ENCODE peak calls at places on chromosomes 16 and 17, in four cellular contexts. S is heart right ventricle, C is testis, Q is keratinocyte. A is an unnamed sample. For H3K9me3 and H3K4me1, the result is how much of the 10 kb centered on the place peaks cover.

GRCh38 chr16:30114411-30114810 is 1.1 kb upstream of the GDPD3 start:
- DNase-seq in C (no peak), S (no peak), Q (no peak), A (no peak)

GRCh38 chr17:10651927-10652326 is 5.2 kb downstream of the MYH3 start:
- DNase-seq in S (no peak), Q (no peak), C (no peak), A (no peak)

GRCh38 chr17:48161127-48161905 is 53.8 kb downstream of the SNX11 start:
- DNase-seq in S (no peak), Q (no peak), C (no peak), A (no peak)

GRCh38 chr17:76008630-76009425 is 8.2 kb downstream of the CDK3 start:
- DNase-seq in C (no peak), Q (no peak), S (no peak), A (no peak)

GRCh38 chr17:79728169-79728907 is 2.4 kb upstream of the ENPP7 start:
- DNase-seq in C (peak), S (peak), Q (peak), A (peak)

GRCh38 chr17:14205992-14206461 is 30.6 kb downstream of the CDRT15 start:
- DNase-seq in C (no peak), Q (peak), S (peak), A (peak)

GRCh38 chr16:8788578-8789172 is 8.8 kb downstream of the TMEM186 start:
- DNase-seq in S (no peak), Q (no peak), C (no peak), A (no peak)

GRCh38 chr17:68184816-68185436 is 62.9 kb upstream of the AMZ2 start:
- DNase-seq in S (no peak), Q (no peak), C (no peak), A (no peak)

GRCh38 chr16:30369938-30370443 is 303 bp downstream of the TBC1D10B start:
- DNase-seq in S (no peak), Q (no peak), C (no peak), A (no peak)

GRCh38 chr17:50501054-50501453 is 7.2 kb upstream of the MYCBPAP start:
- DNase-seq in Q (no peak), C (no peak), S (no peak), A (no peak)

GRCh38 chr17:56489980-56490379 is 103.5 kb upstream of the NOG start:
- DNase-seq in Q (no peak), C (no peak), S (no peak), A (no peak)

GRCh38 chr17:29980261-29980660 is 38.8 kb downstream of the EFCAB5 start:
- DNase-seq in Q (no peak), S (no peak), C (no peak), A (no peak)

GRCh38 chr17:66467766-66468165 is 165.4 kb downstream of the PRKCA start:
- DNase-seq in S (no peak), C (no peak), Q (no peak), A (no peak)

GRCh38 chr17:33493566-33493965 is 200.5 kb upstream of the ASIC2 start:
- DNase-seq in Q (no peak), S (no peak), C (peak), A (no peak)

GRCh38 chr16:87945351-87946042 is 5.7 kb upstream of the BANP start:
- DNase-seq in S (peak), Q (peak), C (peak), A (peak)

GRCh38 chr17:80071116-80071980 is 30.0 kb upstream of the GAA start:
- DNase-seq in S (peak), Q (no peak), C (peak), A (peak)

GRCh38 chr16:82957212-82957611 is 330.4 kb downstream of the CDH13 start:
- DNase-seq in Q (no peak), C (no peak), S (no peak), A (no peak)

GRCh38 chr17:5264930-5265329 is 17.2 kb upstream of the RABEP1 start:
- DNase-seq in S (no peak), Q (no peak), C (no peak), A (no peak)

GRCh38 chr16:89210904-89211515 is 6.5 kb upstream of the ZNF778 start:
- DNase-seq in C (no peak), S (no peak), Q (no peak), A (no peak)

GRCh38 chr17:73644145-73645049 is at the start of gene SDK2:
- DNase-seq in C (peak), S (no peak), Q (no peak), A (no peak)

GRCh38 chr17:64343833-64344637 is 46.6 kb downstream of the PECAM1 start:
- DNase-seq in C (peak), Q (no peak), S (peak), A (peak)

GRCh38 chr17:71970312-71970711 is 150.5 kb upstream of the SOX9 start:
- DNase-seq in C (no peak), S (no peak), Q (peak), A (no peak)

GRCh38 chr16:49739381-49739780 is 116.5 kb downstream of the ZNF423 start:
- DNase-seq in Q (no peak), S (no peak), C (no peak), A (no peak)
- TF ChIP-seq CTCF in Q (no peak), S (no peak), C (no peak), A (no peak)

DNA sequence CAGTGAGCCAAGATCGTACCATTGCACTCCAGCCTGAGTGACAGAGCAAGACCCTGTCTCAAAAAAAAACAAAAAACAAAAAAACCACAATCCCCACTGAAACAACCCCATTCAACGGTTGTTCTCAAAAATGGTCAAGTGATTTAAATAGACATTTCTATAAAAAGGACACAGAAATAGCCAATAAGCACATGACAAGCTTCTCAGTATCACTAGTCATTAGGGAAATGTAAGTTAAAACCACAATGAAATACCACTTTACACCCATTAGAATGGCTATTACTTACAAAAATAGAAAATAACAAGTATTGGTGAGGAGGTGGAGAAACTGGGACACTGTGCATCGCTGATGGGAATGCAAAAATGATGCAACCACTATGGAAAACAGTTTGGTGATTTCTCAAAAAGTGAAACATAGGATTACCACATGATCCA is 26.6 kb upstream of the MYLK3 start:
- DNase-seq in S (no peak), Q (no peak), C (no peak), A (no peak)
- H3K9me3 ChIP-seq in S (under half), Q (under half), C (under half), A (under half)

GRCh38 chr16:2042171-2042570 is 5.5 kb downstream of the NTHL1 start:
- DNase-seq in Q (no peak), S (peak), C (no peak), A (peak)
- H3K4me1 ChIP-seq in Q (under half), S (half or more), C (half or more), A (under half)

GRCh38 chr17:81702934-81703746 is at the start of gene MRPL12:
- DNase-seq in Q (no peak), S (peak), C (peak), A (peak)
- TF ChIP-seq CTCF in Q (no peak), S (peak), C (no peak), A (peak)

GRCh38 chr17:77706938-77707337 is 251.6 kb upstream of the TNRC6C start:
- DNase-seq in S (no peak), C (no peak), Q (no peak), A (no peak)
- H3K9me3 ChIP-seq in S (under half), C (under half), Q (under half), A (under half)

GRCh38 chr16:85252461-85252860 is 140.2 kb upstream of the CIBAR2 start:
- DNase-seq in Q (no peak), S (no peak), C (no peak), A (no peak)

GRCh38 chr16:85249830-85250455 is 137.7 kb upstream of the CIBAR2 start:
- DNase-seq in C (no peak), Q (no peak), S (no peak), A (no peak)

GRCh38 chr16:85252014-85252413 is 139.7 kb upstream of the CIBAR2 start:
- DNase-seq in C (no peak), S (no peak), Q (no peak), A (no peak)

GRCh38 chr16:85250609-85251223 is 138.4 kb upstream of the CIBAR2 start:
- DNase-seq in Q (no peak), C (no peak), S (no peak), A (no peak)

GRCh38 chr16:85251225-85251760 is 139.0 kb upstream of the CIBAR2 start:
- DNase-seq in S (no peak), Q (no peak), C (no peak), A (no peak)
- H3K4me1 ChIP-seq in S (under half), Q (under half), C (under half), A (under half)

DNA sequence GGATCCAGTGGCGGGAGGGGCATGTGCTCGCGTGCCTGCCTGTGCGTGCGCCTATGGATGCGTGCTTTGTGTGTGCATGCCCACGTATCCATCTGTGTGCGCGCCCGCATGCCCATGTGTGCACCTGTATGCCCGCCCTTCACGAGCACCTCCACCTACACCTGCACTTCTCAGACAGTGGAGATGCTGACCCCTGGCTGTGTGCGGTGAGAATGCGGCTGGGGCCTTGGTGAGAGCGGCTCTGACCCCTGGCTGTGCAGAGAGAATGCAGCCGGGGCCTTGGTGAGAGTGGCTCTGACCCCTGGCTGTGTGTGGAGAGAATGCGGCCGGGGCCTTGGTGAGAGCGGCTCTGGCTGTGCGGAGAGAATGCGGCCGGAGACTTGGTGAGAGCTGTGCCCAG is 33.9 kb downstream of the AXIN1 start:
- DNase-seq in C (no peak), Q (no peak), S (no peak), A (no peak)
- TF ChIP-seq CTCF in C (no peak), Q (peak), S (no peak), A (no peak)